ENCODE peak calls at places on chromosomes 11 and 22, in seven cellular contexts. Q, V, A, H, O, P and U are unnamed samples. For H3K36me3, the result is how much of the 10 kb centered on the place peaks cover.

GRCh38 chr11:74373382-74373781 is 24.9 kb downstream of the PGM2L1 start:
- DNase-seq in H (peak), V (no peak), P (no peak), Q (no peak), A (no peak), O (no peak), U (no peak)

GRCh38 chr11:97683733-97684132 is 1293.9 kb downstream of the JRKL start:
- DNase-seq in H (no peak), Q (peak), P (no peak), V (no peak), O (no peak), A (no peak), U (no peak)

GRCh38 chr22:45318558-45319318 is 9.0 kb downstream of the FAM118A start:
- DNase-seq in O (no peak), V (no peak), Q (peak), H (peak), A (peak), P (no peak), U (no peak)

GRCh38 chr11:119266517-119267255 is 50.2 kb downstream of the MCAM start:
- DNase-seq in Q (peak), O (no peak), P (no peak), V (no peak), A (no peak), H (no peak), U (no peak)

GRCh38 chr11:27201454-27202302 is 161.1 kb downstream of the BBOX1 start:
- DNase-seq in H (peak), V (peak), A (peak), Q (peak), O (peak), P (peak), U (peak)

GRCh38 chr11:116535954-116536353 is 236.8 kb downstream of the BUD13 start:
- DNase-seq in O (no peak), P (no peak), A (no peak), V (peak), Q (no peak), H (no peak), U (no peak)

GRCh38 chr22:47377926-47378560 is 615.6 kb downstream of the TBC1D22A start:
- DNase-seq in Q (no peak), O (no peak), A (no peak), P (no peak), H (no peak), V (no peak), U (no peak)

GRCh38 chr11:849951-850776 is 7.5 kb downstream of the TSPAN4 start:
- DNase-seq in Q (no peak), V (no peak), O (no peak), H (no peak), P (no peak), A (no peak), U (no peak)

GRCh38 chr11:75264356-75264755 is 23.8 kb downstream of the TPBGL start:
- DNase-seq in V (no peak), A (no peak), O (no peak), Q (no peak), P (no peak), H (no peak), U (no peak)

GRCh38 chr22:46070722-46071450 is 79.4 kb upstream of the PPARA start:
- DNase-seq in H (peak), O (peak), Q (peak), P (peak), A (peak), V (peak), U (no peak)

GRCh38 chr11:18368236-18368635 is 26.1 kb upstream of the LDHA start:
- DNase-seq in Q (peak), V (no peak), A (no peak), P (peak), O (no peak), H (peak), U (no peak)

GRCh38 chr22:47168900-47169800 is 406.7 kb downstream of the TBC1D22A start:
- DNase-seq in A (peak), P (peak), Q (no peak), H (peak), V (peak), O (peak), U (no peak)

GRCh38 chr11:58058276-58059010 is 27.7 kb downstream of the OR6Q1 start:
- DNase-seq in A (no peak), O (no peak), P (no peak), V (peak), H (no peak), Q (peak), U (no peak)

GRCh38 chr22:19085233-19086043 is 36.8 kb downstream of the DGCR2 start:
- DNase-seq in Q (peak), V (no peak), A (no peak), O (no peak), H (peak), P (peak), U (no peak)

GRCh38 chr11:9150501-9150900 is 59.1 kb upstream of the SCUBE2 start:
- DNase-seq in H (peak), O (no peak), Q (peak), A (peak), V (no peak), P (peak), U (peak)

GRCh38 chr11:9148727-9149126 is 57.3 kb upstream of the SCUBE2 start:
- DNase-seq in Q (peak), O (no peak), V (no peak), H (no peak), P (no peak), A (no peak), U (no peak)

GRCh38 chr11:9153651-9154050 is 62.3 kb upstream of the SCUBE2 start:
- DNase-seq in A (no peak), V (no peak), Q (no peak), H (no peak), O (no peak), P (no peak), U (no peak)

GRCh38 chr11:9150944-9151343 is 59.5 kb upstream of the SCUBE2 start:
- DNase-seq in A (no peak), H (no peak), Q (no peak), V (no peak), O (no peak), P (peak), U (no peak)

DNA sequence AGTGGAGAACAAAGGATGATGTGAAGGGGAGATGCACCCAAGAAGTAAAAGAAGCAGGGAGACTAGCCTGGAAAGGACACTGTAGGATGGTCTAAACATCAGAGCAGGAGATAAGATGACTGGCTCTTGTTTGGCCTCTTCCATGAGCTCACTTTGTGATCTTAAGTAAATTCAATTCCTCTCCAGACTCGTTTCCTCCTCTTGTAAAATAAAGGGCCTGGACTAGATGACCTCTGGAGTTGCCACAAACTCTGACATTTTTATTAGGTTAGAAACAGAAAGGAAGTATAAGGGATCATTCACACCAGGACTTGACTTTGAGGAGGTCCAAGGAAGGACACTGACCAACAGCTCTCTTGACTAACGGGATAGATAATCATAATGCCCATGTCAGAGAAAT is 60.2 kb upstream of the SCUBE2 start:
- DNase-seq in P (no peak), A (no peak), H (no peak), V (no peak), O (no peak), Q (no peak), U (no peak)
- H3K36me3 ChIP-seq in P (half or more), A (under half), H (under half), V (under half), O (half or more), Q (under half), U (under half)

GRCh38 chr11:78223320-78223954 is 34.7 kb downstream of the USP35 start:
- DNase-seq in H (no peak), A (no peak), P (no peak), Q (no peak), O (no peak), V (no peak), U (no peak)
- H3K36me3 ChIP-seq in H (under half), A (under half), P (under half), Q (under half), O (half or more), V (under half), U (under half)

GRCh38 chr11:62708423-62709261 is 1.2 kb downstream of the GNG3 start:
- DNase-seq in A (no peak), H (no peak), Q (peak), O (peak), V (peak), P (no peak), U (no peak)

GRCh38 chr11:62712413-62712812 is 4.9 kb downstream of the GNG3 start:
- DNase-seq in A (no peak), V (no peak), O (no peak), P (no peak), H (no peak), Q (no peak), U (no peak)

GRCh38 chr11:62707277-62707771 is at the start of the genes BSCL2 and GNG3:
- DNase-seq in O (no peak), P (no peak), H (peak), A (no peak), Q (no peak), V (no peak), U (no peak)

GRCh38 chr11:62709262-62710000 is 2.0 kb downstream of the GNG3 start:
- DNase-seq in A (peak), H (peak), V (peak), Q (peak), O (peak), P (peak), U (no peak)

DNA sequence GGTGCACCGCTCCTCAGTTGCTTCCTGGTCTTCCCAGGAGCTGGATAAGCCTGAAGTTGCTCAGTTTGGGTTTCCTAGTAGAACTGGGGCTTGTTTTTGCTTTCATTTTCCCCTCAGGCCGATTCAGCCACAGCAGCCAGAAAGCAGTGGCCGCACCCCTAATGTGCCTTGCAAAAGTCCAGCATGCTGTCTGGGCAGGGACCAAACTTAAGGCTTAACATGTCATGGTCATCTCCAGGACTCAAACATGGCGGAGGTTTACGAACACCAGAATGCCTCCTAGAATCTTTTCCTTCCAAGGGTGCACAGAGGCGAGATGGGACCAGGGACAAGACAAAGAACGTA is 2.5 kb downstream of the GNG3 start:
- DNase-seq in O (no peak), Q (no peak), H (no peak), P (peak), V (peak), A (no peak), U (no peak)
- H3K36me3 ChIP-seq in O (under half), Q (under half), H (under half), P (under half), V (under half), A (half or more), U (under half)

DNA sequence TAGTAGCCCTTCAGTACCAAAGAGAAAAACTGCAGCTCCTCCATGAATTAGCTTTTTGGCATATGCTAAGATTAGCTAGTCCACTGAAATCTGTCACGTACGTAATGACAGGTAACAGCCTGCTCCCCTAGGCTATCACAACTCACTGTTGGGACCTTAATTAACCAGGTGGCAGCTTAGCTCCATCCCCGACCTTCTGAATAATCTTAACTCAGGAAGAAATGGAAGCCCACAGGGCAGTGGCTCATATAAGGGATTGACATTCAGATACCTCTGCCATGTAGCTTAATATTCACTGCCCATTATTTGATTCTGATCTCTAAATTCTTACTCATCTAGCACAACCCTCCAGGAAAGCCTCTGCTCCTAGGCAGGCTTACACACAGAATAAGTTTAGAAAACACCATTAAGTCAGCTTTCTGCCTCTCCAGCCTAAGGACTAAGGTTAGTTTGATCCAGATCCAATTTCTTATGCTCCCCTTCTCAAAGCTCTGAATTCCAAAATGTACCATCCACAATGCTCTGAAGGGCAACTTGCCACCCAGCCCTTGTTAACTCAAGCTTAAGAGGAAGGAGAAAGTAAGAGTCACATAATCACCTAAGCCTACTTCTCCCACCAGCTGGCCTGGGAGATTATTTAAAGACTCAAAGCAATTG is 5.0 kb downstream of the HSPA8 start:
- DNase-seq in P (no peak), V (no peak), H (no peak), O (no peak), Q (no peak), A (no peak), U (no peak)
- H3K36me3 ChIP-seq in P (half or more), V (half or more), H (under half), O (half or more), Q (half or more), A (half or more), U (half or more)

GRCh38 chr22:40302149-40302548 is 44.2 kb upstream of the ADSL start:
- DNase-seq in Q (no peak), P (no peak), A (no peak), H (no peak), V (no peak), O (no peak), U (no peak)
- H3K36me3 ChIP-seq in Q (under half), P (under half), A (under half), H (under half), V (under half), O (half or more), U (under half)

GRCh38 chr11:68035266-68035876 is 3.5 kb upstream of the TCIRG1 start:
- DNase-seq in O (no peak), H (no peak), Q (no peak), A (no peak), V (no peak), P (no peak), U (no peak)

GRCh38 chr11:68038226-68038717 is 553 bp upstream of the TCIRG1 start:
- DNase-seq in Q (no peak), V (no peak), A (no peak), H (no peak), P (no peak), O (peak), U (no peak)

GRCh38 chr11:68037481-68038225 is 1.2 kb upstream of the TCIRG1 start:
- DNase-seq in H (no peak), V (peak), O (no peak), A (no peak), P (no peak), Q (no peak), U (no peak)

GRCh38 chr11:68036141-68036716 is 2.6 kb upstream of the TCIRG1 start:
- DNase-seq in H (no peak), O (no peak), Q (no peak), A (no peak), P (no peak), V (no peak), U (no peak)

DNA sequence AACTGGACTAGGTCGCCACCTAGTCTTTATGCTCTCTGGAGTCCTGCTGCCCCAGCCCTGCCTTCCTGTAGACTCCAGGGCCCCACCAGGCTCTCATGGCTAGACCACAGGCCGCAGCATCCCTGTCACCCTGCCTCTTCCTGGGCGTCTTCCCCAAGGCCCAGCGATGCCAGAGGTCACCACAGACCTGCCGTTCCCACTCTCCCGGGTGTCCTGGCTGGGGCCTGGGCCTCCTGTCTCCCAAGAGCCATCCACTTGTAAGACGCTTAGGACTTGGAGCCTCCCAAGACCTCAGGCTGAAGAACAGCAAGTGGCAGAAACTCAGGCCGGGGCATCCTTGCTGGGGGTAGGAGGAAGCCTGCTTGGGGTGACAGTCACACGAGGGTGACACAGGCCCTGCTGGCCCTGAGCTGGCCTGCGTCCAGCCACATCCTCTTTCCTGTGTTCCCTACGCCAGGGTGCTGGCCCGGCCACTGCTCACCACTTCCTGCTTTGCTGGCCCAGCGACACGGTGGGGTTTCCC is 2.0 kb upstream of the TCIRG1 start:
- DNase-seq in V (peak), P (no peak), Q (no peak), H (no peak), A (no peak), O (peak), U (no peak)
- H3K36me3 ChIP-seq in V (under half), P (under half), Q (under half), H (under half), A (half or more), O (under half), U (under half)

GRCh38 chr22:42630211-42630610 is 10.2 kb downstream of the ATP5MGL start:
- DNase-seq in Q (no peak), O (no peak), P (no peak), H (no peak), V (no peak), A (no peak), U (no peak)

GRCh38 chr22:42633013-42633412 is 7.4 kb downstream of the ATP5MGL start:
- DNase-seq in O (no peak), A (no peak), Q (no peak), V (no peak), P (no peak), H (no peak), U (no peak)

GRCh38 chr22:42630901-42631602 is 9.3 kb downstream of the ATP5MGL start:
- DNase-seq in V (no peak), P (no peak), Q (no peak), O (no peak), A (no peak), H (no peak), U (no peak)

GRCh38 chr22:42635531-42635930 is 4.9 kb downstream of the ATP5MGL start:
- DNase-seq in V (peak), Q (peak), A (peak), O (peak), P (peak), H (peak), U (peak)

DNA sequence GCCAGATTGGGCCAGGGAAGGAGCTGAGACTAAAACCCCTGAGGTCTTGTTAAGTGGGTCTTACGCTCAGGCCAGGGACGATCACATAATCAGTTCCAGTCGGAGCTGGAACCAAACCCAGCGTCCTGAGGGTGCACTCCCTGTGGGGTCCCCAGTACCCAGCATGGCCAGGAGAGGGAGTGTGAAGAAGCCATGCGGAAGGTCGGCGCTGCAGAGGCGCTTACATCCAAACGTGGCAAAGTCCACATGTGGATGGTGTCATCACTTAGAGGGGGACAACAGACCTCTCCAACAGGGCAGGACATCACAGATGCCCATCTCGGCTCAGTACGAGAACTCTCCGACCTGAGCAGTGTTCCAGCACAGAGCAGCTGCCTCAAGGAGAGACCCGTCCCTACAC is 8.3 kb downstream of the ATP5MGL start:
- DNase-seq in V (no peak), O (no peak), A (no peak), Q (no peak), H (no peak), P (peak), U (no peak)
- H3K36me3 ChIP-seq in V (half or more), O (half or more), A (half or more), Q (under half), H (under half), P (under half), U (under half)

GRCh38 chr22:27866136-27867091 is 52.6 kb downstream of the PITPNB start:
- DNase-seq in A (peak), V (peak), P (peak), O (peak), Q (peak), H (peak), U (no peak)
- H3K36me3 ChIP-seq in A (under half), V (under half), P (under half), O (under half), Q (under half), H (under half), U (under half)